ENCODE peak calls at places on chromosomes 5 and 9, in four cellular contexts. Z, R, Y and J are unnamed samples.

GRCh38 chr5:148910686-148911361 is 84.4 kb downstream of the ADRB2 start:
- DNase-seq in Z (no peak), R (no peak), Y (no peak), J (peak)

GRCh38 chr9:107782381-107782780 is 292.8 kb upstream of the KLF4 start:
- DNase-seq in Z (no peak), R (no peak), Y (no peak), J (no peak)

GRCh38 chr9:98457696-98458370 is 202.4 kb upstream of the TBC1D2 start:
- DNase-seq in Z (no peak), R (no peak), Y (no peak), J (no peak)

GRCh38 chr9:90871327-90871935 is 69.8 kb downstream of the SYK start:
- DNase-seq in Z (no peak), R (no peak), Y (no peak), J (no peak)

GRCh38 chr9:8451146-8451545 is 651.6 kb upstream of the DMAC1 start:
- DNase-seq in Z (no peak), R (no peak), Y (no peak), J (no peak)

GRCh38 chr5:142034994-142035393 is 22.2 kb upstream of the GNPDA1 start:
- DNase-seq in Z (peak), R (no peak), Y (no peak), J (no peak)

GRCh38 chr5:176658007-176658599 is 10.8 kb downstream of the TSPAN17 start:
- DNase-seq in Z (peak), R (peak), Y (peak), J (peak)

GRCh38 chr5:179222246-179223017 is 122.8 kb downstream of the ADAMTS2 start:
- DNase-seq in Z (no peak), R (no peak), Y (no peak), J (no peak)

GRCh38 chr5:42908086-42908485 is 96.4 kb upstream of the SELENOP start:
- DNase-seq in Z (no peak), R (no peak), Y (no peak), J (no peak)

GRCh38 chr9:93576296-93577044 is at the start of gene PHF2:
- DNase-seq in Z (no peak), R (peak), Y (no peak), J (no peak)

GRCh38 chr5:33311893-33312292 is 128.9 kb upstream of the TARS1 start:
- DNase-seq in Z (no peak), R (no peak), Y (no peak), J (peak)

GRCh38 chr5:154740957-154741356 is 14.2 kb upstream of the LARP1 start:
- DNase-seq in Z (no peak), R (no peak), Y (no peak), J (no peak)

GRCh38 chr9:18587988-18588387 is 114.0 kb downstream of the ADAMTSL1 start:
- DNase-seq in Z (no peak), R (no peak), Y (no peak), J (no peak)

GRCh38 chr9:132797861-132798659 is 80.0 kb downstream of the AK8 start:
- DNase-seq in Z (no peak), R (no peak), Y (no peak), J (no peak)

GRCh38 chr9:72467766-72468738 is 53.4 kb upstream of the TMC1 start:
- DNase-seq in Z (no peak), R (no peak), Y (no peak), J (no peak)

GRCh38 chr9:108816037-108816436 is 39.7 kb downstream of the ACTL7B start:
- DNase-seq in Z (no peak), R (no peak), Y (peak), J (peak)

GRCh38 chr5:21646469-21646868 is 1206.7 kb downstream of the CDH12 start:
- DNase-seq in Z (no peak), R (no peak), Y (no peak), J (peak)

GRCh38 chr9:129393064-129393463 is 215.0 kb upstream of the IER5L start:
- DNase-seq in Z (no peak), R (no peak), Y (no peak), J (no peak)

GRCh38 chr9:134282138-134282650 is 44.1 kb upstream of the RXRA start:
- DNase-seq in Z (no peak), R (no peak), Y (no peak), J (no peak)

GRCh38 chr9:134284273-134284672 is 42.0 kb upstream of the RXRA start:
- DNase-seq in Z (no peak), R (no peak), Y (no peak), J (no peak)

GRCh38 chr9:134284741-134285140 is 41.5 kb upstream of the RXRA start:
- DNase-seq in Z (no peak), R (no peak), Y (no peak), J (no peak)

GRCh38 chr9:134283692-134284265 is 42.5 kb upstream of the RXRA start:
- DNase-seq in Z (no peak), R (no peak), Y (no peak), J (no peak)

DNA sequence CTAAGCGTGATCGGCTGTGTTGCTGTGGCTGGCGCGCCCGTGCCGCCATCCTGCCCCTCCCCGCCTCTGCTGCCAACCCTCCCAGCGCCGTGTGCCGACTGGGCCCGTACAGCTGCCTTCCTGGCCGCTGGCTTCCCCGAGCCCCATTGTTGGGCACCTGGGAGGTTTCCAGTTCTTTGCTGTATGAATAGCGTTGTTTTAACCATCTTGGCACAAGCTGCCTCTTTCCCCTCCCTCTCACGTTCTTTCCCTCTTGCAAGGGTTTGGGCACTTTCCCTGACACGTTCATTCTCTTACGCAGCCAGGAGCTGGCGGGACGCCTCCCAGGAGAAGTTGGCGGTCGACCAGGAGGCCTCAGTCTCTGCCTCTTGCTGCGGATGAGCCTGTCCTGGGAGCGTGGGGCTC is 43.1 kb upstream of the RXRA start:
- DNase-seq in Z (no peak), R (no peak), Y (no peak), J (peak)
- TF ChIP-seq POLR2A in Z (no peak), R (no peak), Y (no peak), J (no peak)

GRCh38 chr9:101421653-101422065 is 13.9 kb downstream of the ALDOB start:
- DNase-seq in Z (no peak), R (no peak), Y (peak), J (no peak)
- TF ChIP-seq JUN in Z (no peak), R (no peak), Y (no peak), J (no peak)

GRCh38 chr9:117156150-117156688 is 258.6 kb downstream of the ASTN2 start:
- DNase-seq in Z (no peak), R (no peak), Y (no peak), J (no peak)

GRCh38 chr9:117156771-117157535 is 257.9 kb downstream of the ASTN2 start:
- DNase-seq in Z (no peak), R (no peak), Y (no peak), J (no peak)

GRCh38 chr9:117164512-117164911 is 250.3 kb downstream of the ASTN2 start:
- DNase-seq in Z (no peak), R (no peak), Y (no peak), J (no peak)

DNA sequence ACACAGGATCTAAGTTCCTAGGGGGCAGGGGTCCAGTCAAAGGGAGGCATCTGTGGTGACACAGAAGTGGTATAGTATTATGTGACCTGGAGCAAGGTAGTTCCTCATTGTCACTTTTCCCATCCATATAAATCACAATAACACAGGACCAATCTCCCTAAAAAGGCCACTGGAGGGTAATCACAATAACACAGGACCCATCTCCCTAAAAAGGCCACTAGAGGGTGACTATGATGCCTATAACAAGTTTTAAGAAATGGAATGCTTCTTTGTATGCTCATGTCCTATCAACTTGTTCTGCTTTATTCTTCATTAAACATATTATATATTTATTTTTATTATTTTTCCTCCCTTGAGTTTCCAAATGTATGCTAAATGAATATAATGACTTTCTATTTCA is 254.6 kb downstream of the ASTN2 start:
- DNase-seq in Z (no peak), R (no peak), Y (no peak), J (no peak)
- TF ChIP-seq MAX in Z (no peak), R (no peak), Y (no peak), J (no peak)

GRCh38 chr5:41510176-41510831 is at the start of gene PLCXD3:
- DNase-seq in Z (peak), R (peak), Y (no peak), J (no peak)
- TF ChIP-seq POLR2A in Z (no peak), R (no peak), Y (no peak), J (no peak)

GRCh38 chr5:64074533-64074932 is 91.1 kb upstream of the RNF180 start:
- DNase-seq in Z (peak), R (peak), Y (peak), J (peak)
- TF ChIP-seq JUN in Z (no peak), R (no peak), Y (no peak), J (no peak)